ENCODE peak calls at places on chromosomes 5 and 9, in nine cellular contexts. One of them, this sample, is unnamed. For H3K36me3, the result is how much of the 10 kb centered on the place peaks cover.

GRCh38 chr5:149857499-149857898 is 87.1 kb downstream of the PDE6A start:
- DNase-seq in mesenchymal stem cell: peak
- DNase-seq in adrenal gland: peak
- DNase-seq in HAP-1: no peak
- DNase-seq in tibial artery: peak
- DNase-seq in OCI-LY7: no peak
- DNase-seq in CD8-positive, alpha-beta T cell: no peak
- DNase-seq in SK-N-SH: peak
- DNase-seq in MM.1S: no peak
- DNase-seq in this sample: peak

GRCh38 chr9:133916159-133916541 is 76.0 kb downstream of the VAV2 start:
- DNase-seq in mesenchymal stem cell: no peak
- DNase-seq in adrenal gland: no peak
- DNase-seq in HAP-1: no peak
- DNase-seq in tibial artery: no peak
- DNase-seq in OCI-LY7: no peak
- DNase-seq in CD8-positive, alpha-beta T cell: no peak
- DNase-seq in SK-N-SH: no peak
- DNase-seq in MM.1S: no peak
- DNase-seq in this sample: no peak

GRCh38 chr5:42621662-42622061 is 135.0 kb upstream of the CCDC152 start:
- DNase-seq in mesenchymal stem cell: peak
- DNase-seq in adrenal gland: no peak
- DNase-seq in HAP-1: no peak
- DNase-seq in tibial artery: no peak
- DNase-seq in OCI-LY7: peak
- DNase-seq in CD8-positive, alpha-beta T cell: no peak
- DNase-seq in SK-N-SH: no peak
- DNase-seq in MM.1S: no peak
- DNase-seq in this sample: no peak

GRCh38 chr5:168413062-168413461 is 73.2 kb upstream of the RARS1 start:
- DNase-seq in mesenchymal stem cell: no peak
- DNase-seq in adrenal gland: no peak
- DNase-seq in HAP-1: no peak
- DNase-seq in tibial artery: no peak
- DNase-seq in OCI-LY7: no peak
- DNase-seq in CD8-positive, alpha-beta T cell: no peak
- DNase-seq in SK-N-SH: no peak
- DNase-seq in MM.1S: no peak
- DNase-seq in this sample: no peak

GRCh38 chr9:90801175-90801506 is 478 bp upstream of the SYK start:
- DNase-seq in mesenchymal stem cell: no peak
- DNase-seq in adrenal gland: no peak
- DNase-seq in HAP-1: no peak
- DNase-seq in tibial artery: no peak
- DNase-seq in OCI-LY7: peak
- DNase-seq in CD8-positive, alpha-beta T cell: no peak
- DNase-seq in SK-N-SH: no peak
- DNase-seq in MM.1S: no peak
- DNase-seq in this sample: no peak

GRCh38 chr5:132489871-132490483 is 596 bp downstream of the IRF1 start:
- DNase-seq in mesenchymal stem cell: peak
- DNase-seq in adrenal gland: peak
- DNase-seq in HAP-1: peak
- DNase-seq in tibial artery: peak
- DNase-seq in OCI-LY7: peak
- DNase-seq in CD8-positive, alpha-beta T cell: peak
- DNase-seq in SK-N-SH: peak
- DNase-seq in MM.1S: peak
- DNase-seq in this sample: peak

GRCh38 chr9:96587295-96587694 is 32.3 kb downstream of the CDC14B start:
- DNase-seq in mesenchymal stem cell: no peak
- DNase-seq in adrenal gland: no peak
- DNase-seq in HAP-1: no peak
- DNase-seq in tibial artery: no peak
- DNase-seq in OCI-LY7: no peak
- DNase-seq in CD8-positive, alpha-beta T cell: no peak
- DNase-seq in SK-N-SH: no peak
- DNase-seq in MM.1S: no peak
- DNase-seq in this sample: no peak

GRCh38 chr5:174328626-174329299 is 283.3 kb downstream of the NSG2 start:
- DNase-seq in mesenchymal stem cell: no peak
- DNase-seq in adrenal gland: no peak
- DNase-seq in HAP-1: no peak
- DNase-seq in tibial artery: no peak
- DNase-seq in OCI-LY7: no peak
- DNase-seq in CD8-positive, alpha-beta T cell: no peak
- DNase-seq in SK-N-SH: no peak
- DNase-seq in MM.1S: no peak
- DNase-seq in this sample: peak

GRCh38 chr5:56669534-56670483 is 145.5 kb upstream of the MAP3K1 start:
- DNase-seq in mesenchymal stem cell: peak
- DNase-seq in adrenal gland: peak
- DNase-seq in HAP-1: no peak
- DNase-seq in tibial artery: peak
- DNase-seq in OCI-LY7: peak
- DNase-seq in CD8-positive, alpha-beta T cell: no peak
- DNase-seq in SK-N-SH: no peak
- DNase-seq in MM.1S: peak
- DNase-seq in this sample: no peak

GRCh38 chr5:181173420-181174342 is 26.3 kb downstream of the OR2V2 start:
- DNase-seq in mesenchymal stem cell: peak
- DNase-seq in adrenal gland: no peak
- DNase-seq in HAP-1: peak
- DNase-seq in tibial artery: no peak
- DNase-seq in OCI-LY7: peak
- DNase-seq in CD8-positive, alpha-beta T cell: peak
- DNase-seq in SK-N-SH: peak
- DNase-seq in MM.1S: peak
- DNase-seq in this sample: peak

GRCh38 chr5:5360363-5360762 is 62.1 kb upstream of the ICE1 start:
- DNase-seq in mesenchymal stem cell: no peak
- DNase-seq in adrenal gland: no peak
- DNase-seq in HAP-1: no peak
- DNase-seq in tibial artery: no peak
- DNase-seq in OCI-LY7: no peak
- DNase-seq in CD8-positive, alpha-beta T cell: no peak
- DNase-seq in SK-N-SH: no peak
- DNase-seq in MM.1S: no peak
- DNase-seq in this sample: no peak

DNA sequence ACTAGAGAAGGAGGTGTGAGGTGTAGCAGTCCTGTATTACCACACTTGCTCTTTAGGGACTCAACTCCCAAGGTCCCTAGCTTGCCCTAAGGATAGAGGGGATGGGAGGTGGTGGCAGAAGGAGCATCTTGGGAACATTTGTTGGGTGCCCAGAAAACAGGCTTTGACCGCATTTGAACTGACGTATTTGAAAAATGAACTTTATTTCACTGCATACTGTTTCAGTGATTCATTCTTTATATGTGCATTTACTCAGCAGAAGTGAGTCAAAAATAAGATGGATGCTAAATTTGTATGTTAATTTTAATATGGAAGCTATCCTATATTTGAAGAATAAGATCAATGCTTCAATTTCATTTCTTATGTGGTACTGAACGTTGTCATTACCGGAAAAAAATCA is 18.7 kb downstream of the DMRT3 start:
- DNase-seq in mesenchymal stem cell: no peak
- DNase-seq in adrenal gland: no peak
- DNase-seq in HAP-1: no peak
- DNase-seq in tibial artery: no peak
- DNase-seq in OCI-LY7: no peak
- DNase-seq in CD8-positive, alpha-beta T cell: no peak
- DNase-seq in SK-N-SH: no peak
- DNase-seq in MM.1S: no peak
- DNase-seq in this sample: no peak
- H3K4me3 ChIP-seq in mesenchymal stem cell: no peak
- H3K4me3 ChIP-seq in adrenal gland: no peak
- H3K4me3 ChIP-seq in HAP-1: no peak
- H3K4me3 ChIP-seq in tibial artery: no peak
- H3K4me3 ChIP-seq in OCI-LY7: no peak
- H3K4me3 ChIP-seq in CD8-positive, alpha-beta T cell: no peak
- H3K4me3 ChIP-seq in SK-N-SH: no peak
- H3K4me3 ChIP-seq in MM.1S: no peak
- H3K4me3 ChIP-seq in this sample: no peak

GRCh38 chr5:126830061-126830460 is 53.1 kb downstream of the LMNB1 start:
- DNase-seq in mesenchymal stem cell: no peak
- DNase-seq in adrenal gland: no peak
- DNase-seq in HAP-1: no peak
- DNase-seq in tibial artery: no peak
- DNase-seq in OCI-LY7: no peak
- DNase-seq in CD8-positive, alpha-beta T cell: no peak
- DNase-seq in SK-N-SH: no peak
- DNase-seq in MM.1S: no peak
- DNase-seq in this sample: no peak

GRCh38 chr5:126831175-126831574 is 54.2 kb downstream of the LMNB1 start:
- DNase-seq in mesenchymal stem cell: no peak
- DNase-seq in adrenal gland: no peak
- DNase-seq in HAP-1: no peak
- DNase-seq in tibial artery: no peak
- DNase-seq in OCI-LY7: no peak
- DNase-seq in CD8-positive, alpha-beta T cell: no peak
- DNase-seq in SK-N-SH: no peak
- DNase-seq in MM.1S: peak
- DNase-seq in this sample: no peak

GRCh38 chr5:126829098-126829497 is 52.2 kb downstream of the LMNB1 start:
- DNase-seq in mesenchymal stem cell: no peak
- DNase-seq in adrenal gland: no peak
- DNase-seq in HAP-1: no peak
- DNase-seq in tibial artery: no peak
- DNase-seq in OCI-LY7: no peak
- DNase-seq in CD8-positive, alpha-beta T cell: no peak
- DNase-seq in SK-N-SH: no peak
- DNase-seq in MM.1S: no peak
- DNase-seq in this sample: no peak

DNA sequence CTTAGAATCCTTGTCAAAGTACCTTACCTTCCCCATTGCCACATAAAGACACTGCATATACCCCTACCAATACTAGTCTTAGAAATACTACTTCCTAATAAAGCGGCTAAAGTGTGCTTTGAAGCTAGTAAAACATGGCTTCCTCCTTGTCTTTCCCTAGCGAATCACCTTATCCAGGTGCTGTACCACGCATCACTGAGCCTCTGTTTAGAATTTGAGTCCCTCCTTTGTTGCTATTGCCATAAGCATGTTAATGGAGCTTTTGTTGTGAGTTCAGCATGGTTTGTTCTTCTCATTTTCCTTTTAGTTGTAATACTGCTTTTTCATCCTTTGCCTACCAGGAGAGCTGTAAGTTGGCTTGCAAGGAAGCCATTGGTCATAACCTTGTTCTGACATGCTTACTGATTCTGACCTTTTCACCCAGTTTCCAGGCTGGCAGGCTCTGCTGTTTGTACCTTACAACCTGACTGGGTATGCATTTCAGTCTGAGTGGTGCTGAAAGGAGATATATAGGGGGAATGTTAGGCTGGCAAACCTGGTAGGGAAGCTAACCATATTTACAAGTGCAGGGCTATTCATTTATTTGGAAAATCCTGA is 49.8 kb downstream of the LMNB1 start:
- DNase-seq in mesenchymal stem cell: no peak
- DNase-seq in adrenal gland: no peak
- DNase-seq in HAP-1: no peak
- DNase-seq in tibial artery: no peak
- DNase-seq in OCI-LY7: no peak
- DNase-seq in CD8-positive, alpha-beta T cell: no peak
- DNase-seq in SK-N-SH: no peak
- DNase-seq in MM.1S: no peak
- DNase-seq in this sample: no peak
- H3K36me3 ChIP-seq in mesenchymal stem cell: under half
- H3K36me3 ChIP-seq in adrenal gland: under half
- H3K36me3 ChIP-seq in HAP-1: half or more
- H3K36me3 ChIP-seq in tibial artery: under half
- H3K36me3 ChIP-seq in OCI-LY7: half or more
- H3K36me3 ChIP-seq in CD8-positive, alpha-beta T cell: under half
- H3K36me3 ChIP-seq in SK-N-SH: half or more
- H3K36me3 ChIP-seq in MM.1S: under half
- H3K36me3 ChIP-seq in this sample: half or more

GRCh38 chr9:35470894-35471293 is 19.0 kb upstream of the RUSC2 start:
- DNase-seq in mesenchymal stem cell: no peak
- DNase-seq in adrenal gland: no peak
- DNase-seq in HAP-1: no peak
- DNase-seq in tibial artery: peak
- DNase-seq in OCI-LY7: no peak
- DNase-seq in CD8-positive, alpha-beta T cell: no peak
- DNase-seq in SK-N-SH: no peak
- DNase-seq in MM.1S: no peak
- DNase-seq in this sample: no peak

GRCh38 chr9:35478871-35479270 is 11.0 kb upstream of the RUSC2 start:
- DNase-seq in mesenchymal stem cell: no peak
- DNase-seq in adrenal gland: no peak
- DNase-seq in HAP-1: no peak
- DNase-seq in tibial artery: no peak
- DNase-seq in OCI-LY7: no peak
- DNase-seq in CD8-positive, alpha-beta T cell: no peak
- DNase-seq in SK-N-SH: no peak
- DNase-seq in MM.1S: no peak
- DNase-seq in this sample: no peak

GRCh38 chr9:35481347-35481975 is 8.4 kb upstream of the RUSC2 start:
- DNase-seq in mesenchymal stem cell: peak
- DNase-seq in adrenal gland: peak
- DNase-seq in HAP-1: peak
- DNase-seq in tibial artery: peak
- DNase-seq in OCI-LY7: peak
- DNase-seq in CD8-positive, alpha-beta T cell: no peak
- DNase-seq in SK-N-SH: peak
- DNase-seq in MM.1S: peak
- DNase-seq in this sample: peak

GRCh38 chr9:35482071-35482470 is 7.8 kb upstream of the RUSC2 start:
- DNase-seq in mesenchymal stem cell: no peak
- DNase-seq in adrenal gland: no peak
- DNase-seq in HAP-1: no peak
- DNase-seq in tibial artery: no peak
- DNase-seq in OCI-LY7: no peak
- DNase-seq in CD8-positive, alpha-beta T cell: no peak
- DNase-seq in SK-N-SH: no peak
- DNase-seq in MM.1S: no peak
- DNase-seq in this sample: no peak

GRCh38 chr9:35476596-35476995 is 13.3 kb upstream of the RUSC2 start:
- DNase-seq in mesenchymal stem cell: no peak
- DNase-seq in adrenal gland: no peak
- DNase-seq in HAP-1: no peak
- DNase-seq in tibial artery: no peak
- DNase-seq in OCI-LY7: no peak
- DNase-seq in CD8-positive, alpha-beta T cell: no peak
- DNase-seq in SK-N-SH: no peak
- DNase-seq in MM.1S: no peak
- DNase-seq in this sample: no peak
- H3K4me3 ChIP-seq in mesenchymal stem cell: no peak
- H3K4me3 ChIP-seq in adrenal gland: no peak
- H3K4me3 ChIP-seq in HAP-1: no peak
- H3K4me3 ChIP-seq in tibial artery: no peak
- H3K4me3 ChIP-seq in OCI-LY7: no peak
- H3K4me3 ChIP-seq in CD8-positive, alpha-beta T cell: no peak
- H3K4me3 ChIP-seq in SK-N-SH: no peak
- H3K4me3 ChIP-seq in MM.1S: no peak
- H3K4me3 ChIP-seq in this sample: no peak

DNA sequence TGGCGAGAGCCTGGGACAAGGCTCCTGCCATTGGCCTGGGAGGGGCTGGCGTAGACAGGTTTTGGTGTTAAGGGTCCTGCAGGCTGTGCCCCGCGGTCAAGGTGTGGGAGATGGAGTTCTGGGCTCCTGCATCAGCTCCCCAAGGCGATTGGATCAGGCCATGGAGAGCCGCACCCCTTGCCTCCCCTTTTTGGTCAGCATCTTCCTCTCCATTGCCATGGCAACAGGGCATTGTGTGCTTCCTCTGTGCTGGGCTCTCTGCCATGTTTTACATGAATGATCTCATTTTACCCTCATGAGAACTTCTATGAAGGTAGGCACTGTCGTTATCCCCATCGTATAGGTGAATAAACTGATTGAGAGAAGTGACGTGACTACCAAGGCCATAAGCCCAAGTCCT is 344.3 kb upstream of the CLINT1 start:
- DNase-seq in mesenchymal stem cell: no peak
- DNase-seq in adrenal gland: no peak
- DNase-seq in HAP-1: no peak
- DNase-seq in tibial artery: no peak
- DNase-seq in OCI-LY7: no peak
- DNase-seq in CD8-positive, alpha-beta T cell: no peak
- DNase-seq in SK-N-SH: no peak
- DNase-seq in MM.1S: no peak
- DNase-seq in this sample: no peak
- H3K36me3 ChIP-seq in mesenchymal stem cell: under half
- H3K36me3 ChIP-seq in adrenal gland: under half
- H3K36me3 ChIP-seq in HAP-1: under half
- H3K36me3 ChIP-seq in tibial artery: under half
- H3K36me3 ChIP-seq in OCI-LY7: under half
- H3K36me3 ChIP-seq in CD8-positive, alpha-beta T cell: under half
- H3K36me3 ChIP-seq in SK-N-SH: under half
- H3K36me3 ChIP-seq in MM.1S: under half
- H3K36me3 ChIP-seq in this sample: under half